ENCODE peak calls at places on chromosomes 4 and X, in eight cellular contexts. N is stimulated activated naive B cell treated with anti-CD40 and anti-IgM and Interleukin-4, amounts not matched to agents 10 μg/mL and 1 μg/mL and 100 μg/mL, for 72 hours; S is CD8-positive, alpha-beta memory T cell; Q is EL; Y is substantia nigra; T is stimulated activated CD8-positive, alpha-beta memory T cell treated with anti-CD3 and anti-CD28 coated beads, Interleukin-12 subunit alpha, Interleukin-12 subunit beta, amount 100 ng/mL, for 4 hours; P is AG20443; I is T-helper 2 cell. F is an unnamed sample.

GRCh38 chr4:86961605-86962295 is 26.9 kb downstream of the AFF1 start:
- DNase-seq in N (peak), S (no peak), Q (peak), Y (no peak), T (no peak), P (no peak), I (no peak), F (no peak)

GRCh38 chrX:38055170-38055847 is 49.0 kb downstream of the SYTL5 start:
- DNase-seq in N (no peak), S (no peak), Q (peak), Y (no peak), T (no peak), P (peak), I (no peak), F (no peak)

GRCh38 chrX:94551831-94552230 is 877.8 kb downstream of the FAM133A start:
- DNase-seq in N (no peak), S (no peak), Q (no peak), Y (no peak), T (no peak), P (no peak), I (no peak), F (no peak)

GRCh38 chr4:167052631-167053085 is 181.6 kb downstream of the SPOCK3 start:
- DNase-seq in N (no peak), S (no peak), Q (no peak), Y (no peak), T (no peak), P (no peak), I (no peak), F (no peak)

GRCh38 chrX:134470013-134470412 is 10.0 kb downstream of the HPRT1 start:
- DNase-seq in N (no peak), S (no peak), Q (no peak), Y (no peak), T (no peak), P (no peak), I (no peak), F (no peak)

GRCh38 chrX:34716322-34716721 is 59.2 kb upstream of the TMEM47 start:
- DNase-seq in N (no peak), S (no peak), Q (no peak), Y (no peak), T (no peak), P (peak), I (no peak), F (no peak)

GRCh38 chrX:87706134-87706533 is 188.5 kb downstream of the KLHL4 start:
- DNase-seq in N (no peak), S (no peak), Q (no peak), Y (no peak), T (no peak), P (no peak), I (no peak), F (no peak)

GRCh38 chrX:115337735-115338134 is 48.2 kb downstream of the LUZP4 start:
- DNase-seq in N (no peak), S (no peak), Q (peak), Y (no peak), T (no peak), P (peak), I (no peak), F (no peak)

GRCh38 chr4:1080961-1081688 is 32.2 kb downstream of the RNF212 start:
- DNase-seq in N (no peak), S (no peak), Q (peak), Y (no peak), T (no peak), P (no peak), I (peak), F (peak)

GRCh38 chrX:68261060-68261672 is 172.1 kb downstream of the OPHN1 start:
- DNase-seq in N (no peak), S (no peak), Q (peak), Y (peak), T (no peak), P (peak), I (no peak), F (no peak)

GRCh38 chrX:31653395-31653794 is 581.6 kb upstream of the FTHL17 start:
- DNase-seq in N (no peak), S (no peak), Q (no peak), Y (no peak), T (no peak), P (no peak), I (no peak), F (no peak)

GRCh38 chr4:73687414-73687813 is 53.0 kb upstream of the CXCL8 start:
- DNase-seq in N (no peak), S (no peak), Q (peak), Y (no peak), T (no peak), P (no peak), I (no peak), F (no peak)

GRCh38 chr4:102268355-102268754 is 76.9 kb downstream of the SLC39A8 start:
- DNase-seq in N (no peak), S (no peak), Q (no peak), Y (no peak), T (no peak), P (no peak), I (no peak), F (no peak)

GRCh38 chrX:119235872-119236598 is at the start of gene PGRMC1:
- DNase-seq in N (peak), S (peak), Q (peak), Y (peak), T (peak), P (peak), I (peak), F (peak)

GRCh38 chr4:18227880-18228279 is 206.3 kb upstream of the LCORL start:
- DNase-seq in N (no peak), S (no peak), Q (no peak), Y (no peak), T (no peak), P (no peak), I (no peak), F (peak)

GRCh38 chrX:106874075-106874474 is 29.1 kb downstream of the RIPPLY1 start:
- DNase-seq in N (no peak), S (no peak), Q (peak), Y (no peak), T (no peak), P (peak), I (peak), F (no peak)

GRCh38 chr4:147772459-147772969 is 40.6 kb downstream of the ARHGAP10 start:
- DNase-seq in N (no peak), S (no peak), Q (peak), Y (no peak), T (no peak), P (peak), I (no peak), F (no peak)

GRCh38 chr4:110510955-110511544 is 35.1 kb downstream of the ENPEP start:
- DNase-seq in N (no peak), S (no peak), Q (peak), Y (no peak), T (no peak), P (peak), I (peak), F (peak)

GRCh38 chr4:1419708-1420107 is 13.5 kb upstream of the NKX1-1 start:
- DNase-seq in N (no peak), S (no peak), Q (no peak), Y (no peak), T (no peak), P (no peak), I (no peak), F (peak)

GRCh38 chrX:67612231-67612630 is 68.4 kb downstream of the AR start:
- DNase-seq in N (no peak), S (no peak), Q (peak), Y (no peak), T (no peak), P (no peak), I (no peak), F (no peak)

GRCh38 chr4:14338206-14338605 is 664.1 kb upstream of the CPEB2 start:
- DNase-seq in N (no peak), S (no peak), Q (peak), Y (no peak), T (no peak), P (no peak), I (no peak), F (no peak)

GRCh38 chr4:76748649-76749048 is 149.3 kb downstream of the SOWAHB start:
- DNase-seq in N (no peak), S (no peak), Q (peak), Y (no peak), T (no peak), P (no peak), I (peak), F (peak)

GRCh38 chr4:138669479-138670165 is 346.0 kb upstream of the NOCT start:
- DNase-seq in N (no peak), S (no peak), Q (peak), Y (no peak), T (no peak), P (no peak), I (no peak), F (no peak)

GRCh38 chr4:170386511-170386910 is 296.8 kb upstream of the AADAT start:
- DNase-seq in N (no peak), S (no peak), Q (peak), Y (no peak), T (no peak), P (no peak), I (no peak), F (no peak)

GRCh38 chr4:159134422-159134821 is 31.5 kb downstream of the RAPGEF2 start:
- DNase-seq in N (no peak), S (no peak), Q (no peak), Y (no peak), T (no peak), P (no peak), I (no peak), F (no peak)

GRCh38 chr4:159047478-159048165 is 55.3 kb upstream of the RAPGEF2 start:
- DNase-seq in N (no peak), S (no peak), Q (peak), Y (no peak), T (no peak), P (no peak), I (peak), F (no peak)

GRCh38 chr4:137738377-137738990 is 206.2 kb upstream of the PCDH18 start:
- DNase-seq in N (no peak), S (no peak), Q (no peak), Y (no peak), T (no peak), P (no peak), I (no peak), F (no peak)

GRCh38 chr4:74042681-74043080 is 4.2 kb upstream of the CXCL3 start:
- DNase-seq in N (no peak), S (no peak), Q (no peak), Y (no peak), T (no peak), P (no peak), I (no peak), F (no peak)

GRCh38 chr4:169996379-169997245 is 29.6 kb downstream of the MFAP3L start:
- DNase-seq in N (no peak), S (no peak), Q (no peak), Y (no peak), T (no peak), P (no peak), I (no peak), F (no peak)

GRCh38 chrX:150880808-150881165 is 17.7 kb downstream of the CD99L2 start:
- DNase-seq in N (no peak), S (no peak), Q (no peak), Y (no peak), T (no peak), P (no peak), I (no peak), F (no peak)

GRCh38 chrX:73850124-73851013 is 287.4 kb downstream of the CHIC1 start:
- DNase-seq in N (no peak), S (no peak), Q (peak), Y (no peak), T (no peak), P (peak), I (no peak), F (peak)

GRCh38 chr4:108834787-108835384 is 72.0 kb upstream of the ETNPPL start:
- DNase-seq in N (no peak), S (no peak), Q (peak), Y (no peak), T (no peak), P (peak), I (no peak), F (peak)

GRCh38 chrX:41789374-41789773 is 65.4 kb downstream of the GPR82 start:
- DNase-seq in N (no peak), S (no peak), Q (no peak), Y (no peak), T (no peak), P (no peak), I (no peak), F (no peak)

GRCh38 chr4:146098978-146099377 is 76.5 kb upstream of the LSM6 start:
- DNase-seq in N (no peak), S (no peak), Q (no peak), Y (no peak), T (no peak), P (no peak), I (no peak), F (no peak)

GRCh38 chr4:179095585-179096228 is 1653.5 kb upstream of the AGA start:
- DNase-seq in N (no peak), S (no peak), Q (no peak), Y (no peak), T (no peak), P (no peak), I (peak), F (no peak)

GRCh38 chrX:129522184-129523059 is 868 bp downstream of the SMARCA1 start:
- DNase-seq in N (no peak), S (no peak), Q (peak), Y (peak), T (no peak), P (peak), I (no peak), F (peak)

GRCh38 chr4:176377705-176378302 is 58.0 kb downstream of the SPCS3 start:
- DNase-seq in N (no peak), S (no peak), Q (peak), Y (no peak), T (no peak), P (no peak), I (peak), F (no peak)

GRCh38 chr4:39621582-39621981 is 17.1 kb downstream of the SMIM14 start:
- DNase-seq in N (no peak), S (no peak), Q (peak), Y (no peak), T (no peak), P (peak), I (no peak), F (no peak)

GRCh38 chr4:174047363-174047762 is 236.1 kb downstream of the FBXO8 start:
- DNase-seq in N (no peak), S (no peak), Q (no peak), Y (no peak), T (no peak), P (no peak), I (no peak), F (no peak)

F was measured in D341Med.